ENCODE peak calls at places on chromosomes 13 and 19, in six cellular contexts. L is B cell, D is lower lobe of right lung, U is activated B cell treated with CpG ODN at 0.5 μM for 24 hours, H is heart left ventricle, V is kidney. K is an unnamed sample.
A peak's percentile ranks its signal among the peaks of the same experiment; 100 is the strongest.

GRCh38 chr13:60397693-60398437 is 845 bp downstream of the TDRD3 start:
- DNase-seq in L (peak; percentile 70), D (peak; percentile 83), U (no peak), H (peak; percentile 72), V (peak; percentile 92), K (no peak)

GRCh38 chr13:72437458-72437857 is 290.0 kb downstream of the MZT1 start:
- DNase-seq in L (no peak), D (no peak), U (no peak), H (no peak), V (no peak), K (no peak)

GRCh38 chr13:34172048-34172447 is 354.1 kb downstream of the RFC3 start:
- DNase-seq in L (no peak), D (no peak), U (no peak), H (no peak), V (no peak), K (no peak)

GRCh38 chr13:113785051-113786010 is 26.3 kb downstream of the TMEM255B start:
- DNase-seq in L (no peak), D (no peak), U (no peak), H (no peak), V (no peak), K (no peak)

GRCh38 chr13:46367622-46368327 is 19.3 kb downstream of the RUBCNL start:
- DNase-seq in L (no peak), D (no peak), U (no peak), H (no peak), V (no peak), K (no peak)

GRCh38 chr19:18607222-18608101 is 863 bp upstream of the CRLF1 start:
- DNase-seq in L (peak; percentile 28), D (no peak), U (no peak), H (no peak), V (no peak), K (no peak)

GRCh38 chr13:107099661-107100060 is 531.7 kb upstream of the ARGLU1 start:
- DNase-seq in L (no peak), D (no peak), U (no peak), H (no peak), V (no peak), K (no peak)

GRCh38 chr19:49512970-49513745 is 697 bp downstream of the FCGRT start:
- DNase-seq in L (peak; percentile 70), D (peak; percentile 77), U (peak; percentile 53), H (peak; percentile 55), V (peak; percentile 84), K (no peak)

GRCh38 chr13:29162638-29163037 is 342.5 kb downstream of the MTUS2 start:
- DNase-seq in L (no peak), D (no peak), U (no peak), H (no peak), V (no peak), K (no peak)

GRCh38 chr13:29936051-29936813 is 85.8 kb upstream of the UBL3 start:
- DNase-seq in L (peak; percentile 8), D (peak; percentile 51), U (no peak), H (no peak), V (no peak), K (no peak)

GRCh38 chr13:112562254-112562653 is 25.7 kb downstream of the TUBGCP3 start:
- DNase-seq in L (no peak), D (no peak), U (no peak), H (no peak), V (no peak), K (no peak)

GRCh38 chr19:34468400-34468799 is 13.2 kb upstream of the WTIP start:
- DNase-seq in L (no peak), D (no peak), U (no peak), H (no peak), V (no peak), K (no peak)

GRCh38 chr13:113837554-113838355 is 26.1 kb downstream of the GAS6 start:
- DNase-seq in L (no peak), D (peak; percentile 84), U (no peak), H (peak; percentile 98), V (peak; percentile 96), K (no peak)

GRCh38 chr13:64234255-64234654 is 2818.6 kb upstream of the PCDH20 start:
- DNase-seq in L (no peak), D (no peak), U (no peak), H (no peak), V (no peak), K (no peak)

GRCh38 chr13:44198826-44199225 is 174.8 kb upstream of the SERP2 start:
- DNase-seq in L (no peak), D (no peak), U (no peak), H (no peak), V (no peak), K (no peak)

GRCh38 chr13:94947965-94948371 is 235.6 kb upstream of the SOX21 start:
- DNase-seq in L (no peak), D (no peak), U (no peak), H (no peak), V (no peak), K (no peak)

GRCh38 chr13:103255587-103256301 is 189.5 kb upstream of the SLC10A2 start:
- DNase-seq in L (no peak), D (no peak), U (no peak), H (no peak), V (no peak), K (no peak)

GRCh38 chr13:69050696-69051095 is 1056.9 kb upstream of the ATXN8OS start:
- DNase-seq in L (no peak), D (no peak), U (no peak), H (no peak), V (no peak), K (no peak)

GRCh38 chr13:25811506-25811905 is 240.3 kb downstream of the SHISA2 start:
- DNase-seq in L (no peak), D (no peak), U (no peak), H (no peak), V (no peak), K (no peak)

GRCh38 chr13:44523176-44524017 is 52.7 kb downstream of the TSC22D1 start:
- DNase-seq in L (no peak), D (no peak), U (no peak), H (no peak), V (no peak), K (no peak)

GRCh38 chr19:3284759-3285646 is 60.5 kb downstream of the CELF5 start:
- DNase-seq in L (peak; percentile 63), D (peak; percentile 90), U (peak; percentile 22), H (peak; percentile 39), V (peak; percentile 93), K (peak; percentile 75)

DNA sequence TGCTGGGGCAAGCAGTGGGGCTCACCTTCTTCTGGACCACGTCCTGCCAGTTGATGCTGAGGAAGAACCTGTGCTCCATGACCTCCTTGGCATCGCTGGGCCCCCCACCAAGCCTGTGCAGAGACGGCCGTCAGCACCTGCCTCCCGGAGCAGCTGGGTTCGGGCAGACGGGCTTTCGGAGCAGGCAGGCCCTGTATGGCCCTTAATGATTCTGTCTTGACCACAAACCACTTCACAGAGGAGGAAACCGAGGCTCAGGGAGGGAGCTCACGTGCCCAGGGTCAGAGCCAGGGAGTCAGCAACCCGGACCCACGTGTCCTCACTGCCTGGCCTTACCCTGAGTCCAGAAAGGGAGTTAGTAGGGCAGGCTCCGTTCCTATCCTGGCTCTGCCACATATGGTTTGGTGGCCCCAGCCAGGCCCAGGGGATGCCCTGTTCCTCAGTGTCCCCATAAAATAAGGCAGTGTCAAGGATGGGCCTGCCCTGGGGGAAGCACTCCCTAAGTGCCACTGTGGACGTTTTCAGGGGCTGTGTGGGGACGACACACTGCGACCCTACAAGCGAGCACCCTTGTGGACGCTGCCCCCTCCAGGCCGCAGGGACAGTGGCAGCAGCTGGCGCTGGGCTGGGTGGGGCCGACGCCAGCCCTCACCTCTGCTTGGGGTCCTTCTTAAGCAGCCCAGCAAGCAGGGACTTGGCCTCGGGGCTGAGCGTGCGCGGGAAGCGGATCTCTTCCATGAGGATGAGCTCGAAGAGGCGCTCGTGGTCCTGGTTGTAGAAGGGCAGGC is 8.9 kb upstream of the CCNP start:
- DNase-seq in L (no peak), D (peak; percentile 41), U (no peak), H (no peak), V (peak; percentile 73), K (no peak)
- TF ChIP-seq CTCF in L (no peak), D (no peak), U (no peak), H (no peak), V (no peak), K (no peak)

GRCh38 chr19:30086916-30087315 is 144.9 kb downstream of the URI1 start:
- DNase-seq in L (no peak), D (peak; percentile 25), U (no peak), H (no peak), V (no peak), K (no peak)

GRCh38 chr19:30083701-30084156 is 141.7 kb downstream of the URI1 start:
- DNase-seq in L (no peak), D (no peak), U (no peak), H (no peak), V (peak; percentile 22), K (no peak)

GRCh38 chr19:30086220-30086619 is 144.2 kb downstream of the URI1 start:
- DNase-seq in L (no peak), D (no peak), U (no peak), H (no peak), V (peak; percentile 9), K (no peak)

GRCh38 chr19:30084390-30084819 is 142.4 kb downstream of the URI1 start:
- DNase-seq in L (no peak), D (peak; percentile 23), U (no peak), H (peak; percentile 70), V (peak; percentile 35), K (no peak)

GRCh38 chr19:30085394-30085793 is 143.4 kb downstream of the URI1 start:
- DNase-seq in L (no peak), D (peak; percentile 24), U (no peak), H (peak; percentile 54), V (peak; percentile 61), K (no peak)
- TF ChIP-seq CTCF in L (no peak), D (no peak), U (no peak), H (no peak), V (no peak), K (no peak)

DNA sequence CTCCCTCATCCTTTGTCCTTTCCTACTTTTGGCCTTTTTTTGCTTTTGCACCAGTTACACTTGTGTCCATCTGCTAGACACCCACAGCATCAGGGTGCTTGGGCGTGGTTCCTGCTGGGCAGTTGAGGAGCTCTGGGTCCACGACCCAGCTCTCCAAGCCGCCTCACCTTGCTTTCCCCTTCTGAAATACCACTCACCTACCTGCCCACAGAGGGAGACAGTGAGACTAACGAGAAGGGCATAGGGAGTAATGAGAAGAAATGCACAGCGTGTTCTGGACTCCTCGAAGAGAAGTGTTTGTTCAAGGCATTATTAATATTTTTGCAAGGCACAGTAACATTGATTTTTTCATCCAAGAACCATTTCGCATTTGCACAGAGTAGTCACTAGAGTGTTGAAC is 92.9 kb downstream of the DNAJC15 start:
- DNase-seq in L (no peak), D (no peak), U (no peak), H (no peak), V (no peak), K (no peak)
- TF ChIP-seq CTCF in L (no peak), D (no peak), U (no peak), H (no peak), V (no peak), K (no peak)

DNA sequence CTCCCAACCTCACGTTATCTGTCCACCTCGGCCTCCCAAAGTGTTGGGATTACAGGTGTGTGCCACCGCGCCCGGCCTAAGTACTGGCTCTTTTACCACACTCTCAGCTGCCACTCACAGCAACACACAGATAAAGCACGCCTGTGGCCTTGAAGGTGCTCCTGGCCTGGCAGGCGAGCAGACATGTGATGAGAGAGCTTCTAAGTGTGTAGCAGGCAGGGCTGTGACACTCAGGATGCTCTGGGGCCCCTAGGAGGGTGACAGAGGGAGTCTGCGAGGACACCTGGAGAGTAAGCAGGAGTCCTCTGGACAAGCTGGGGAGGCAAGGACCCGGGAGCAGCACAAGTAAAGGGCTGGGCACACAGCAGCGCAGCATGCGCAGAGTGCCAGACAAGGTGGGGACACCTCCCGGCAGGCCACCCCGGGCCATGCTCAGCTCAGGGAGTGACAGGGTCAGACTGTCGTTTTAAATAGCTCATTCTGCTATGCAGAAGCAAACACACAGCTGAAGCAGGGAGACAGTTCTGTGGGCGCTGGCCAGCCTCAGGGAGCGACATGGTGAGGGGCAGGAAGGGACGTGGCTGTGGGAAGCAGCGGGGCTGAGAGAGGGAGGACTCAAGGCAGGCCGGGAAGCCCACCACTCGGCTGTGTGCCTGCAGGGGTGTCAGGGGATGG is 26.5 kb downstream of the MED26 start:
- DNase-seq in L (no peak), D (no peak), U (no peak), H (no peak), V (no peak), K (no peak)
- TF ChIP-seq CTCF in L (no peak), D (no peak), U (no peak), H (no peak), V (no peak), K (no peak)

K was measured in natural killer cell.